ENCODE peak calls at places on chromosomes 1 and 21, in eight cellular contexts. Q is heart left ventricle; B is Daoy; D is ascending aorta; S is SK-MEL-5; U is left colon; M is activated CD4-positive, alpha-beta T cell treated with anti-CD3 and anti-CD28 coated beads for 4 hours; F is kidney glomerular epithelial cell. N is an unnamed sample.
A peak's percentile ranks its signal among the peaks of the same experiment; 100 is the strongest.

GRCh38 chr1:56137829-56138505 is 441.4 kb downstream of the PLPP3 start:
- DNase-seq in B (no peak), U (no peak), S (no peak), F (no peak), D (no peak), Q (no peak), M (no peak), N (no peak)

GRCh38 chr1:7915826-7916225 is 24.8 kb downstream of the TNFRSF9 start:
- DNase-seq in Q (no peak), B (no peak), M (peak; percentile 44), D (no peak), U (no peak), S (no peak), F (no peak), N (no peak)

GRCh38 chr1:109509176-109510134 is at the start of gene AMIGO1:
- DNase-seq in Q (peak; percentile 77), S (peak; percentile 24), D (no peak), M (peak; percentile 55), B (peak; percentile 81), U (peak; percentile 75), F (no peak), N (no peak)

GRCh38 chr1:84996846-84997666 is at the start of gene MCOLN2:
- DNase-seq in Q (peak; percentile 27), M (peak; percentile 45), D (no peak), B (peak; percentile 76), S (peak; percentile 52), U (peak; percentile 62), F (no peak), N (no peak)

GRCh38 chr1:111989531-111990025 is at the start of gene KCND3:
- DNase-seq in Q (peak; percentile 55), S (no peak), B (peak; percentile 49), M (no peak), U (peak; percentile 24), F (no peak), D (no peak), N (no peak)

GRCh38 chr1:200134116-200134515 is 106.6 kb downstream of the NR5A2 start:
- DNase-seq in M (no peak), S (no peak), B (no peak), F (peak; percentile 7), Q (no peak), D (no peak), U (no peak), N (no peak)

GRCh38 chr1:235313931-235314678 is 13.9 kb downstream of the ARID4B start:
- DNase-seq in B (no peak), D (no peak), Q (no peak), U (no peak), F (no peak), M (no peak), S (no peak), N (no peak)

GRCh38 chr1:8340456-8340855 is 22.5 kb downstream of the SLC45A1 start:
- DNase-seq in B (no peak), Q (no peak), S (no peak), U (no peak), F (no peak), D (no peak), M (no peak), N (no peak)

GRCh38 chr1:153548722-153549695 is at the start of gene S100A3:
- DNase-seq in B (peak; percentile 94), U (no peak), M (no peak), Q (peak; percentile 83), S (peak; percentile 72), D (no peak), F (peak; percentile 90), N (no peak)

GRCh38 chr1:97901017-97901658 is 19.7 kb downstream of the DPYD start:
- DNase-seq in S (no peak), Q (no peak), F (no peak), U (no peak), M (no peak), D (no peak), B (no peak), N (no peak)

GRCh38 chr1:152451254-152451653 is 37.2 kb upstream of the CRNN start:
- DNase-seq in M (no peak), B (peak; percentile 29), D (no peak), Q (no peak), S (peak; percentile 56), F (no peak), U (no peak), N (peak; percentile 11)

GRCh38 chr1:193014354-193014753 is 44.8 kb downstream of the UCHL5 start:
- DNase-seq in M (no peak), S (no peak), U (no peak), B (no peak), F (no peak), D (no peak), Q (no peak), N (no peak)

GRCh38 chr1:169886422-169886821 is 7.3 kb downstream of the SCYL3 start:
- DNase-seq in S (no peak), U (no peak), F (no peak), B (no peak), M (no peak), Q (no peak), D (no peak), N (no peak)

GRCh38 chr1:203492486-203493130 is 1.3 kb upstream of the OPTC start:
- DNase-seq in M (no peak), Q (no peak), D (no peak), B (no peak), U (no peak), F (no peak), S (no peak), N (no peak)

GRCh38 chr1:2143814-2144500 is 50.6 kb downstream of the FAAP20 start:
- DNase-seq in D (no peak), B (no peak), F (no peak), M (no peak), S (no peak), Q (no peak), U (no peak), N (no peak)

GRCh38 chr1:9891207-9891606 is 18.9 kb downstream of the CTNNBIP1 start:
- DNase-seq in F (no peak), D (no peak), M (no peak), S (no peak), Q (no peak), U (no peak), B (peak; percentile 52), N (peak; percentile 35)

GRCh38 chr1:117606608-117607261 is 887 bp downstream of the TENT5C start:
- DNase-seq in F (peak; percentile 14), U (peak; percentile 66), M (peak; percentile 47), B (peak; percentile 49), S (no peak), D (no peak), Q (no peak), N (peak; percentile 32)

GRCh38 chr21:33682992-33683627 is 40.8 kb downstream of the ITSN1 start:
- DNase-seq in D (no peak), S (no peak), B (peak; percentile 88), U (no peak), M (no peak), Q (no peak), F (peak; percentile 98), N (peak; percentile 38)

GRCh38 chr1:3463013-3463385 is 8.5 kb downstream of the ARHGEF16 start:
- DNase-seq in B (no peak), M (no peak), U (no peak), S (no peak), D (no peak), Q (no peak), F (no peak), N (no peak)

GRCh38 chr1:150791587-150791986 is 16.5 kb downstream of the CTSK start:
- DNase-seq in U (no peak), F (no peak), Q (no peak), B (no peak), D (no peak), M (no peak), S (no peak), N (no peak)

GRCh38 chr1:245772325-245772724 is 617.5 kb downstream of the KIF26B start:
- DNase-seq in D (no peak), Q (no peak), B (no peak), S (no peak), U (no peak), F (no peak), M (no peak), N (no peak)

GRCh38 chr21:36511484-36512227 is 31.7 kb upstream of the CLDN14 start:
- DNase-seq in M (no peak), Q (no peak), D (no peak), S (no peak), U (no peak), B (no peak), F (no peak), N (no peak)